ENCODE peak calls at places on chromosome 13, in ten cellular contexts. One of them, this sample, is unnamed.
A peak's percentile ranks its signal among the peaks of the same experiment; 100 is the strongest.

GRCh38 chr13:98488736-98489135 is 88.2 kb downstream of the STK24 start:
- DNase-seq in H54: no peak
- DNase-seq in AG04450: no peak
- DNase-seq in AML-193: no peak
- DNase-seq in GM10248: no peak
- DNase-seq in HS-5: no peak
- DNase-seq in stimulated activated CD8-positive, alpha-beta memory T cell treated with anti-CD3 and anti-CD28 coated beads, Interleukin-12 subunit alpha, Interleukin-12 subunit beta, amount 100 ng/mL, for 4 hours: no peak
- DNase-seq in Calu3: no peak
- DNase-seq in progenitor cell of endocrine pancreas: no peak
- DNase-seq in Ammon's horn: no peak
- DNase-seq in this sample: no peak

GRCh38 chr13:70375718-70376117 is 267.5 kb upstream of the KLHL1 start:
- DNase-seq in stimulated activated CD8-positive, alpha-beta memory T cell treated with anti-CD3 and anti-CD28 coated beads, Interleukin-12 subunit alpha, Interleukin-12 subunit beta, amount 100 ng/mL, for 4 hours: no peak
- DNase-seq in AML-193: no peak
- DNase-seq in HS-5: no peak
- DNase-seq in AG04450: no peak
- DNase-seq in progenitor cell of endocrine pancreas: no peak
- DNase-seq in Calu3: no peak
- DNase-seq in H54: no peak
- DNase-seq in Ammon's horn: no peak
- DNase-seq in GM10248: no peak
- DNase-seq in this sample: no peak

GRCh38 chr13:75607447-75607846 is 28.7 kb upstream of the LMO7 start:
- DNase-seq in H54: no peak
- DNase-seq in stimulated activated CD8-positive, alpha-beta memory T cell treated with anti-CD3 and anti-CD28 coated beads, Interleukin-12 subunit alpha, Interleukin-12 subunit beta, amount 100 ng/mL, for 4 hours: no peak
- DNase-seq in Ammon's horn: no peak
- DNase-seq in AG04450: no peak
- DNase-seq in HS-5: no peak
- DNase-seq in Calu3: no peak
- DNase-seq in AML-193: no peak
- DNase-seq in progenitor cell of endocrine pancreas: no peak
- DNase-seq in GM10248: no peak
- DNase-seq in this sample: no peak

GRCh38 chr13:46676378-46676725 is 120.6 kb downstream of the ESD start:
- DNase-seq in GM10248: no peak
- DNase-seq in HS-5: no peak
- DNase-seq in H54: no peak
- DNase-seq in stimulated activated CD8-positive, alpha-beta memory T cell treated with anti-CD3 and anti-CD28 coated beads, Interleukin-12 subunit alpha, Interleukin-12 subunit beta, amount 100 ng/mL, for 4 hours: no peak
- DNase-seq in AG04450: no peak
- DNase-seq in Ammon's horn: no peak
- DNase-seq in progenitor cell of endocrine pancreas: no peak
- DNase-seq in Calu3: no peak
- DNase-seq in AML-193: no peak
- DNase-seq in this sample: no peak

GRCh38 chr13:111219306-111219705 is 101.1 kb upstream of the TEX29 start:
- DNase-seq in Calu3: no peak
- DNase-seq in progenitor cell of endocrine pancreas: no peak
- DNase-seq in H54: no peak
- DNase-seq in AML-193: no peak
- DNase-seq in stimulated activated CD8-positive, alpha-beta memory T cell treated with anti-CD3 and anti-CD28 coated beads, Interleukin-12 subunit alpha, Interleukin-12 subunit beta, amount 100 ng/mL, for 4 hours: no peak
- DNase-seq in Ammon's horn: peak; percentile 68
- DNase-seq in HS-5: no peak
- DNase-seq in AG04450: peak; percentile 74
- DNase-seq in GM10248: no peak
- DNase-seq in this sample: peak; percentile 51

GRCh38 chr13:114068723-114069322 is 63.6 kb downstream of the RASA3 start:
- DNase-seq in AG04450: peak; percentile 43
- DNase-seq in GM10248: no peak
- DNase-seq in H54: no peak
- DNase-seq in stimulated activated CD8-positive, alpha-beta memory T cell treated with anti-CD3 and anti-CD28 coated beads, Interleukin-12 subunit alpha, Interleukin-12 subunit beta, amount 100 ng/mL, for 4 hours: no peak
- DNase-seq in progenitor cell of endocrine pancreas: no peak
- DNase-seq in Calu3: no peak
- DNase-seq in Ammon's horn: peak; percentile 65
- DNase-seq in HS-5: peak; percentile 26
- DNase-seq in AML-193: no peak
- DNase-seq in this sample: no peak

GRCh38 chr13:49539746-49540145 is 44.0 kb downstream of the PHF11 start:
- DNase-seq in H54: no peak
- DNase-seq in progenitor cell of endocrine pancreas: no peak
- DNase-seq in Calu3: no peak
- DNase-seq in AG04450: no peak
- DNase-seq in AML-193: no peak
- DNase-seq in Ammon's horn: no peak
- DNase-seq in stimulated activated CD8-positive, alpha-beta memory T cell treated with anti-CD3 and anti-CD28 coated beads, Interleukin-12 subunit alpha, Interleukin-12 subunit beta, amount 100 ng/mL, for 4 hours: no peak
- DNase-seq in HS-5: no peak
- DNase-seq in GM10248: no peak
- DNase-seq in this sample: no peak

GRCh38 chr13:45219123-45219891 is 18.5 kb upstream of the KCTD4 start:
- DNase-seq in Ammon's horn: no peak
- DNase-seq in AML-193: no peak
- DNase-seq in stimulated activated CD8-positive, alpha-beta memory T cell treated with anti-CD3 and anti-CD28 coated beads, Interleukin-12 subunit alpha, Interleukin-12 subunit beta, amount 100 ng/mL, for 4 hours: no peak
- DNase-seq in Calu3: no peak
- DNase-seq in GM10248: no peak
- DNase-seq in progenitor cell of endocrine pancreas: no peak
- DNase-seq in H54: no peak
- DNase-seq in AG04450: no peak
- DNase-seq in HS-5: no peak
- DNase-seq in this sample: no peak

GRCh38 chr13:99320693-99321481 is 13.7 kb upstream of the GPR183 start:
- DNase-seq in GM10248: no peak
- DNase-seq in Calu3: no peak
- DNase-seq in progenitor cell of endocrine pancreas: no peak
- DNase-seq in AML-193: peak; percentile 91
- DNase-seq in H54: no peak
- DNase-seq in HS-5: peak; percentile 45
- DNase-seq in Ammon's horn: no peak
- DNase-seq in AG04450: peak; percentile 44
- DNase-seq in stimulated activated CD8-positive, alpha-beta memory T cell treated with anti-CD3 and anti-CD28 coated beads, Interleukin-12 subunit alpha, Interleukin-12 subunit beta, amount 100 ng/mL, for 4 hours: no peak
- DNase-seq in this sample: peak; percentile 86

GRCh38 chr13:24032674-24033073 is 127.8 kb upstream of the SPATA13 start:
- DNase-seq in progenitor cell of endocrine pancreas: no peak
- DNase-seq in AG04450: no peak
- DNase-seq in H54: no peak
- DNase-seq in stimulated activated CD8-positive, alpha-beta memory T cell treated with anti-CD3 and anti-CD28 coated beads, Interleukin-12 subunit alpha, Interleukin-12 subunit beta, amount 100 ng/mL, for 4 hours: no peak
- DNase-seq in Ammon's horn: no peak
- DNase-seq in AML-193: no peak
- DNase-seq in HS-5: no peak
- DNase-seq in Calu3: peak; percentile 22
- DNase-seq in GM10248: no peak
- DNase-seq in this sample: no peak

GRCh38 chr13:20191311-20191901 is 1.3 kb downstream of the GJB2 start:
- DNase-seq in Ammon's horn: no peak
- DNase-seq in H54: no peak
- DNase-seq in stimulated activated CD8-positive, alpha-beta memory T cell treated with anti-CD3 and anti-CD28 coated beads, Interleukin-12 subunit alpha, Interleukin-12 subunit beta, amount 100 ng/mL, for 4 hours: no peak
- DNase-seq in HS-5: no peak
- DNase-seq in GM10248: no peak
- DNase-seq in AML-193: no peak
- DNase-seq in Calu3: no peak
- DNase-seq in AG04450: no peak
- DNase-seq in progenitor cell of endocrine pancreas: no peak
- DNase-seq in this sample: no peak

GRCh38 chr13:49322702-49323101 is 75.0 kb downstream of the CDADC1 start:
- DNase-seq in stimulated activated CD8-positive, alpha-beta memory T cell treated with anti-CD3 and anti-CD28 coated beads, Interleukin-12 subunit alpha, Interleukin-12 subunit beta, amount 100 ng/mL, for 4 hours: no peak
- DNase-seq in AML-193: no peak
- DNase-seq in Calu3: no peak
- DNase-seq in AG04450: no peak
- DNase-seq in GM10248: no peak
- DNase-seq in HS-5: no peak
- DNase-seq in H54: no peak
- DNase-seq in Ammon's horn: no peak
- DNase-seq in progenitor cell of endocrine pancreas: no peak
- DNase-seq in this sample: no peak

GRCh38 chr13:100506154-100506553 is 82.4 kb downstream of the GGACT start:
- DNase-seq in Ammon's horn: no peak
- DNase-seq in stimulated activated CD8-positive, alpha-beta memory T cell treated with anti-CD3 and anti-CD28 coated beads, Interleukin-12 subunit alpha, Interleukin-12 subunit beta, amount 100 ng/mL, for 4 hours: no peak
- DNase-seq in AML-193: no peak
- DNase-seq in AG04450: no peak
- DNase-seq in H54: no peak
- DNase-seq in HS-5: no peak
- DNase-seq in progenitor cell of endocrine pancreas: no peak
- DNase-seq in Calu3: no peak
- DNase-seq in GM10248: peak; percentile 70
- DNase-seq in this sample: no peak

GRCh38 chr13:75458696-75459422 is 23.1 kb downstream of the TBC1D4 start:
- DNase-seq in GM10248: peak; percentile 64
- DNase-seq in Ammon's horn: no peak
- DNase-seq in AG04450: no peak
- DNase-seq in Calu3: peak; percentile 12
- DNase-seq in H54: no peak
- DNase-seq in AML-193: no peak
- DNase-seq in progenitor cell of endocrine pancreas: no peak
- DNase-seq in HS-5: no peak
- DNase-seq in stimulated activated CD8-positive, alpha-beta memory T cell treated with anti-CD3 and anti-CD28 coated beads, Interleukin-12 subunit alpha, Interleukin-12 subunit beta, amount 100 ng/mL, for 4 hours: no peak
- DNase-seq in this sample: no peak

GRCh38 chr13:111590796-111591195 is 270.4 kb downstream of the TEX29 start:
- DNase-seq in Calu3: no peak
- DNase-seq in H54: no peak
- DNase-seq in Ammon's horn: no peak
- DNase-seq in stimulated activated CD8-positive, alpha-beta memory T cell treated with anti-CD3 and anti-CD28 coated beads, Interleukin-12 subunit alpha, Interleukin-12 subunit beta, amount 100 ng/mL, for 4 hours: no peak
- DNase-seq in GM10248: no peak
- DNase-seq in HS-5: no peak
- DNase-seq in AG04450: no peak
- DNase-seq in AML-193: no peak
- DNase-seq in progenitor cell of endocrine pancreas: no peak
- DNase-seq in this sample: no peak

GRCh38 chr13:67283602-67284001 is 53.5 kb upstream of the PCDH9 start:
- DNase-seq in stimulated activated CD8-positive, alpha-beta memory T cell treated with anti-CD3 and anti-CD28 coated beads, Interleukin-12 subunit alpha, Interleukin-12 subunit beta, amount 100 ng/mL, for 4 hours: no peak
- DNase-seq in Ammon's horn: no peak
- DNase-seq in AG04450: no peak
- DNase-seq in H54: peak; percentile 2
- DNase-seq in AML-193: no peak
- DNase-seq in HS-5: no peak
- DNase-seq in GM10248: no peak
- DNase-seq in progenitor cell of endocrine pancreas: no peak
- DNase-seq in Calu3: peak; percentile 4
- DNase-seq in this sample: no peak

GRCh38 chr13:38166121-38166520 is 183.5 kb upstream of the UFM1 start:
- DNase-seq in stimulated activated CD8-positive, alpha-beta memory T cell treated with anti-CD3 and anti-CD28 coated beads, Interleukin-12 subunit alpha, Interleukin-12 subunit beta, amount 100 ng/mL, for 4 hours: no peak
- DNase-seq in AG04450: no peak
- DNase-seq in H54: no peak
- DNase-seq in Calu3: no peak
- DNase-seq in HS-5: no peak
- DNase-seq in GM10248: no peak
- DNase-seq in progenitor cell of endocrine pancreas: no peak
- DNase-seq in AML-193: no peak
- DNase-seq in Ammon's horn: no peak
- DNase-seq in this sample: no peak

GRCh38 chr13:98951266-98951665 is 26.6 kb downstream of the DOCK9 start:
- DNase-seq in stimulated activated CD8-positive, alpha-beta memory T cell treated with anti-CD3 and anti-CD28 coated beads, Interleukin-12 subunit alpha, Interleukin-12 subunit beta, amount 100 ng/mL, for 4 hours: no peak
- DNase-seq in GM10248: no peak
- DNase-seq in AG04450: no peak
- DNase-seq in H54: no peak
- DNase-seq in AML-193: no peak
- DNase-seq in Calu3: no peak
- DNase-seq in HS-5: no peak
- DNase-seq in progenitor cell of endocrine pancreas: no peak
- DNase-seq in Ammon's horn: no peak
- DNase-seq in this sample: no peak

GRCh38 chr13:71879129-71879535 is 12.1 kb upstream of the DACH1 start:
- DNase-seq in H54: no peak
- DNase-seq in Ammon's horn: peak; percentile 42
- DNase-seq in HS-5: no peak
- DNase-seq in AML-193: peak; percentile 82
- DNase-seq in GM10248: peak; percentile 22
- DNase-seq in Calu3: no peak
- DNase-seq in stimulated activated CD8-positive, alpha-beta memory T cell treated with anti-CD3 and anti-CD28 coated beads, Interleukin-12 subunit alpha, Interleukin-12 subunit beta, amount 100 ng/mL, for 4 hours: no peak
- DNase-seq in progenitor cell of endocrine pancreas: no peak
- DNase-seq in AG04450: no peak
- DNase-seq in this sample: no peak

GRCh38 chr13:96068729-96069128 is 15.5 kb upstream of the UGGT2 start:
- DNase-seq in AML-193: no peak
- DNase-seq in HS-5: no peak
- DNase-seq in H54: no peak
- DNase-seq in stimulated activated CD8-positive, alpha-beta memory T cell treated with anti-CD3 and anti-CD28 coated beads, Interleukin-12 subunit alpha, Interleukin-12 subunit beta, amount 100 ng/mL, for 4 hours: no peak
- DNase-seq in Calu3: no peak
- DNase-seq in Ammon's horn: no peak
- DNase-seq in GM10248: no peak
- DNase-seq in progenitor cell of endocrine pancreas: no peak
- DNase-seq in AG04450: no peak
- DNase-seq in this sample: no peak